ENCODE peak calls at places on chromosomes 7 and 10, in seven cellular contexts. C is heart left ventricle, F is GM20000, P is lung, A is hepatocyte, E is fibroblast of the aortic adventitia, Z is Caco-2. J is an unnamed sample.

GRCh38 chr10:90589825-90590224 is 268.0 kb downstream of the HTR7 start:
- DNase-seq in E (no peak), F (no peak), A (no peak), C (no peak), Z (no peak), P (no peak), J (no peak)

GRCh38 chr10:98223874-98224273 is 44.1 kb downstream of the LOXL4 start:
- DNase-seq in E (no peak), P (no peak), A (no peak), Z (no peak), F (no peak), C (no peak), J (no peak)

GRCh38 chr10:99694171-99694570 is 34.9 kb downstream of the ENTPD7 start:
- DNase-seq in P (no peak), F (no peak), E (peak), A (no peak), Z (no peak), C (no peak), J (no peak)

GRCh38 chr10:122388287-122388997 is 13.9 kb downstream of the PLEKHA1 start:
- DNase-seq in E (no peak), C (no peak), A (no peak), P (no peak), F (no peak), Z (no peak), J (no peak)

GRCh38 chr7:100176096-100176835 is 915 bp downstream of the GPC2 start:
- DNase-seq in F (no peak), E (no peak), A (no peak), P (no peak), C (no peak), Z (no peak), J (no peak)

GRCh38 chr10:123999956-124000615 is 93.3 kb downstream of the CHST15 start:
- DNase-seq in C (no peak), F (no peak), E (no peak), A (no peak), Z (no peak), P (peak), J (peak)

GRCh38 chr7:28301148-28301641 is 111.1 kb upstream of the CREB5 start:
- DNase-seq in F (no peak), E (peak), P (peak), Z (no peak), A (no peak), C (no peak), J (no peak)

GRCh38 chr10:11401314-11402222 is 209.9 kb downstream of the USP6NL start:
- DNase-seq in F (no peak), A (no peak), Z (peak), P (no peak), E (no peak), C (no peak), J (no peak)

GRCh38 chr10:91201213-91201996 is 19.1 kb upstream of the PCGF5 start:
- DNase-seq in A (no peak), E (no peak), F (no peak), Z (no peak), P (no peak), C (no peak), J (peak)

GRCh38 chr7:40469481-40469880 is 334.7 kb downstream of the SUGCT start:
- DNase-seq in Z (no peak), F (no peak), P (no peak), E (peak), A (peak), C (no peak), J (no peak)
- TF ChIP-seq CTCF in Z (no peak), F (no peak), P (no peak), E (no peak), A (no peak), C (no peak), J (no peak)

DNA sequence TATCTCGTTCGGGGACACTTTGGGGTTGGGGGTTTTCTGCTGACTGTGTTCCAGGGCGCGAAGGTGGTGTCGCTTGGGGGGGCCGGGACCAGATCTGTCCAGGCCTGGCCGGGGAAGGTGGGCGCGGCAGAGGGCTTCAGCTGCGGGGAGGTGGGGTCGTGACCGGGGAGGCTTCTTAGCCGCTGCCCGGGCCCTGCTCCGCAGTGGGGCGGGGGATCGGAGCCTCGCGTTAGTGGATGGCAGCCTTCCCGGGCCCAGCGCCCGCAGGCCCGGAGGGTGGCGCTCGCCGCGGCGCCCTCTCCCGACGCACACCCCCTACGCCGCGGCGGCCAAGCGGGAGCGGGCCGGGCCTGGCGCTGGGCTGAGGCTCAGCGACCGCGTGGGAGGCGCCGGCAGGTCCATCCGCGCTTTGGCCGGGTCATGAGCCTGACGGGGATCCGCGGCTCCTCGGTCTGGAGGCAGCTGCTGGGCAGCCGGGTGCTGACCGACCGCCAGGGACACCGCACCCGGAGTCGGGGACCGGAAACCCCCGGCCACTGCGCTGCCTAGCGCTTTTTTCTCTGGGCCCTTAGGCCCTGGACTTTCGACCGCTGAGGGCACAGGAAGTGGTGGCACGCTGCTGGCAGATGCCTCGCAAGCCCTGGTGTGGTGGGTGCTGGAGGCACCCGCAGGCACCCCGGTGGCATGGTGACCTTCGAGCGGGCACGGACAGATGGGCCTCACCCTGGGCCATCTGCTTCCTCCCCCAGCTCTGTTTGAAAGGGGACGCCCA is 1.2 kb downstream of the AGAP3 start:
- DNase-seq in C (peak), Z (no peak), P (no peak), E (peak), A (peak), F (peak), J (peak)
- TF ChIP-seq CTCF in C (peak), Z (no peak), P (no peak), E (no peak), A (peak), F (peak), J (peak)

GRCh38 chr10:35639651-35640311 is 2.3 kb downstream of the FZD8 start:
- DNase-seq in F (peak), E (peak), Z (no peak), A (peak), C (no peak), P (no peak), J (no peak)
- TF ChIP-seq CTCF in F (no peak), E (peak), Z (no peak), A (no peak), C (no peak), P (no peak), J (no peak)

DNA sequence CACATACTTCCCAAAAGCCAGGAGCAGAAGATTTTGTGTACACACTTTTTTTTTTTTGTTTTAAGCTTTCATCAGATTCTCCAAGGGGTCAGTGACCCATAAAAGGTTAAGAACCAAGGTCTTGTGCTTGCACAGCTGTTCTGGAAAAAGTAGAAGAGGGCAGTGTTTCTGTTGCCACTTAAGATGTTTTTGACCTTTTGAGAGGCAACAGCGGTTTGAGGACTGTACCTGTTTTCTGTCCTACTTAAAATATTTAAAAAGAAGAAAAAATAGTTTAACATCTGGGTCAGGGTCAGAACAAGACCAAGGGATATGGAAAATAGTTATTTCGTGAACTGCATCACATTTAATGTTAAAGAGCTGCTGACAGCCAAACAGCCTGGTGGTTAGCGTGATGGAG is 32.9 kb downstream of the AUTS2 start:
- DNase-seq in Z (no peak), F (no peak), P (no peak), C (no peak), E (no peak), A (no peak), J (no peak)
- TF ChIP-seq CTCF in Z (no peak), F (no peak), P (no peak), C (no peak), E (no peak), A (no peak), J (no peak)